ENCODE peak calls at places on chromosomes 6 and 20, in seven cellular contexts. F is cardiac fibroblast, X is globus pallidus, U is GM23338, Z is Calu3, T is SW 1271, K is NT2/D1. Q is an unnamed sample.

GRCh38 chr6:99346595-99346994 is 2.9 kb downstream of the FAXC start:
- DNase-seq in F (no peak), X (no peak), U (no peak), Z (no peak), T (no peak), K (no peak), Q (no peak)

GRCh38 chr20:22004946-22005345 is 299.5 kb downstream of the PAX1 start:
- DNase-seq in F (no peak), X (no peak), U (no peak), Z (no peak), T (no peak), K (no peak), Q (no peak)

GRCh38 chr20:41746635-41747034 is 128.5 kb upstream of the CHD6 start:
- DNase-seq in F (no peak), X (no peak), U (no peak), Z (no peak), T (no peak), K (no peak), Q (no peak)

GRCh38 chr6:52516269-52516668 is 60.6 kb downstream of the TRAM2 start:
- DNase-seq in F (no peak), X (no peak), U (no peak), Z (no peak), T (no peak), K (no peak), Q (no peak)

GRCh38 chr20:11850901-11851300 is 66.8 kb upstream of the BTBD3 start:
- DNase-seq in F (peak), X (no peak), U (no peak), Z (no peak), T (peak), K (no peak), Q (no peak)

GRCh38 chr6:132962936-132963579 is 148.7 kb downstream of the RPS12 start:
- DNase-seq in F (peak), X (peak), U (peak), Z (peak), T (peak), K (peak), Q (peak)

GRCh38 chr6:105793132-105793531 is 293.0 kb upstream of the PRDM1 start:
- DNase-seq in F (no peak), X (peak), U (no peak), Z (peak), T (peak), K (no peak), Q (no peak)

GRCh38 chr6:118748311-118749062 is 97.1 kb upstream of the CEP85L start:
- DNase-seq in F (no peak), X (no peak), U (peak), Z (no peak), T (no peak), K (peak), Q (peak)

GRCh38 chr6:31597006-31597405 is 4.2 kb upstream of the NCR3 start:
- DNase-seq in F (peak), X (no peak), U (peak), Z (peak), T (peak), K (no peak), Q (peak)

GRCh38 chr6:109998159-109998785 is 20.2 kb downstream of the GPR6 start:
- DNase-seq in F (peak), X (no peak), U (peak), Z (no peak), T (no peak), K (no peak), Q (no peak)

GRCh38 chr6:33192671-33193602 is 670 bp upstream of the COL11A2 start:
- DNase-seq in F (no peak), X (peak), U (peak), Z (peak), T (no peak), K (no peak), Q (peak)

GRCh38 chr6:16060039-16060438 is 68.8 kb upstream of the MYLIP start:
- DNase-seq in F (no peak), X (no peak), U (no peak), Z (no peak), T (no peak), K (no peak), Q (no peak)

GRCh38 chr20:61500791-61501321 is 248.8 kb downstream of the CDH4 start:
- DNase-seq in F (peak), X (no peak), U (peak), Z (no peak), T (no peak), K (peak), Q (no peak)